ENCODE peak calls at places on chromosomes 12 and 14, in nine cellular contexts. One of them, this sample, is unnamed.

GRCh38 chr12:111942557-111942956 is 70.4 kb downstream of the TMEM116 start:
- DNase-seq in stomach: peak
- DNase-seq in sigmoid colon: no peak
- DNase-seq in right lobe of liver: no peak
- DNase-seq in tibial artery: no peak
- DNase-seq in GM12865: no peak
- DNase-seq in endothelial cell of umbilical vein: peak
- DNase-seq in upper lobe of right lung: no peak
- DNase-seq in uterus: no peak
- DNase-seq in this sample: no peak

GRCh38 chr12:749871-750270 is 2.5 kb upstream of the WNK1 start:
- DNase-seq in stomach: no peak
- DNase-seq in sigmoid colon: no peak
- DNase-seq in right lobe of liver: no peak
- DNase-seq in tibial artery: no peak
- DNase-seq in GM12865: peak
- DNase-seq in endothelial cell of umbilical vein: no peak
- DNase-seq in upper lobe of right lung: no peak
- DNase-seq in uterus: no peak
- DNase-seq in this sample: no peak

GRCh38 chr14:39755269-39755878 is 323.1 kb upstream of the FBXO33 start:
- DNase-seq in stomach: no peak
- DNase-seq in sigmoid colon: no peak
- DNase-seq in right lobe of liver: no peak
- DNase-seq in tibial artery: no peak
- DNase-seq in GM12865: no peak
- DNase-seq in endothelial cell of umbilical vein: no peak
- DNase-seq in upper lobe of right lung: no peak
- DNase-seq in uterus: no peak
- DNase-seq in this sample: no peak

GRCh38 chr12:46372131-46372851 is at the start of gene SLC38A2:
- DNase-seq in stomach: peak
- DNase-seq in sigmoid colon: peak
- DNase-seq in right lobe of liver: peak
- DNase-seq in tibial artery: peak
- DNase-seq in GM12865: peak
- DNase-seq in endothelial cell of umbilical vein: peak
- DNase-seq in upper lobe of right lung: peak
- DNase-seq in uterus: peak
- DNase-seq in this sample: peak

GRCh38 chr14:60632777-60633176 is 16.5 kb downstream of the SIX1 start:
- DNase-seq in stomach: no peak
- DNase-seq in sigmoid colon: no peak
- DNase-seq in right lobe of liver: no peak
- DNase-seq in tibial artery: no peak
- DNase-seq in GM12865: peak
- DNase-seq in endothelial cell of umbilical vein: no peak
- DNase-seq in upper lobe of right lung: no peak
- DNase-seq in uterus: no peak
- DNase-seq in this sample: no peak

GRCh38 chr14:61562321-61563161 is 132.8 kb upstream of the HIF1A start:
- DNase-seq in stomach: no peak
- DNase-seq in sigmoid colon: no peak
- DNase-seq in right lobe of liver: no peak
- DNase-seq in tibial artery: no peak
- DNase-seq in GM12865: no peak
- DNase-seq in endothelial cell of umbilical vein: peak
- DNase-seq in upper lobe of right lung: no peak
- DNase-seq in uterus: no peak
- DNase-seq in this sample: no peak

GRCh38 chr14:34872822-34873590 is 2.2 kb downstream of the BAZ1A start:
- DNase-seq in stomach: no peak
- DNase-seq in sigmoid colon: peak
- DNase-seq in right lobe of liver: no peak
- DNase-seq in tibial artery: no peak
- DNase-seq in GM12865: peak
- DNase-seq in endothelial cell of umbilical vein: no peak
- DNase-seq in upper lobe of right lung: no peak
- DNase-seq in uterus: no peak
- DNase-seq in this sample: no peak

GRCh38 chr12:62575036-62575435 is 108.4 kb downstream of the MON2 start:
- DNase-seq in stomach: no peak
- DNase-seq in sigmoid colon: no peak
- DNase-seq in right lobe of liver: no peak
- DNase-seq in tibial artery: no peak
- DNase-seq in GM12865: peak
- DNase-seq in endothelial cell of umbilical vein: no peak
- DNase-seq in upper lobe of right lung: no peak
- DNase-seq in uterus: no peak
- DNase-seq in this sample: no peak

GRCh38 chr12:66354291-66354690 is 52.0 kb downstream of the HELB start:
- DNase-seq in stomach: no peak
- DNase-seq in sigmoid colon: no peak
- DNase-seq in right lobe of liver: no peak
- DNase-seq in tibial artery: no peak
- DNase-seq in GM12865: no peak
- DNase-seq in endothelial cell of umbilical vein: no peak
- DNase-seq in upper lobe of right lung: no peak
- DNase-seq in uterus: no peak
- DNase-seq in this sample: no peak

GRCh38 chr12:46942579-46942978 is 116.8 kb upstream of the SLC38A4 start:
- DNase-seq in stomach: no peak
- DNase-seq in sigmoid colon: no peak
- DNase-seq in right lobe of liver: no peak
- DNase-seq in tibial artery: no peak
- DNase-seq in GM12865: no peak
- DNase-seq in endothelial cell of umbilical vein: peak
- DNase-seq in upper lobe of right lung: no peak
- DNase-seq in uterus: no peak
- DNase-seq in this sample: no peak

GRCh38 chr14:53209370-53209769 is 56.2 kb upstream of the DDHD1 start:
- DNase-seq in stomach: no peak
- DNase-seq in sigmoid colon: no peak
- DNase-seq in right lobe of liver: no peak
- DNase-seq in tibial artery: no peak
- DNase-seq in GM12865: no peak
- DNase-seq in endothelial cell of umbilical vein: peak
- DNase-seq in upper lobe of right lung: no peak
- DNase-seq in uterus: no peak
- DNase-seq in this sample: no peak

GRCh38 chr12:104720346-104721064 is 237.6 kb downstream of the SLC41A2 start:
- DNase-seq in stomach: peak
- DNase-seq in sigmoid colon: no peak
- DNase-seq in right lobe of liver: no peak
- DNase-seq in tibial artery: no peak
- DNase-seq in GM12865: peak
- DNase-seq in endothelial cell of umbilical vein: peak
- DNase-seq in upper lobe of right lung: no peak
- DNase-seq in uterus: no peak
- DNase-seq in this sample: no peak
- H3K4me3 ChIP-seq in stomach: peak
- H3K4me3 ChIP-seq in sigmoid colon: peak
- H3K4me3 ChIP-seq in right lobe of liver: no peak
- H3K4me3 ChIP-seq in tibial artery: peak
- H3K4me3 ChIP-seq in GM12865: peak
- H3K4me3 ChIP-seq in endothelial cell of umbilical vein: peak
- H3K4me3 ChIP-seq in upper lobe of right lung: peak
- H3K4me3 ChIP-seq in uterus: no peak
- H3K4me3 ChIP-seq in this sample: peak

DNA sequence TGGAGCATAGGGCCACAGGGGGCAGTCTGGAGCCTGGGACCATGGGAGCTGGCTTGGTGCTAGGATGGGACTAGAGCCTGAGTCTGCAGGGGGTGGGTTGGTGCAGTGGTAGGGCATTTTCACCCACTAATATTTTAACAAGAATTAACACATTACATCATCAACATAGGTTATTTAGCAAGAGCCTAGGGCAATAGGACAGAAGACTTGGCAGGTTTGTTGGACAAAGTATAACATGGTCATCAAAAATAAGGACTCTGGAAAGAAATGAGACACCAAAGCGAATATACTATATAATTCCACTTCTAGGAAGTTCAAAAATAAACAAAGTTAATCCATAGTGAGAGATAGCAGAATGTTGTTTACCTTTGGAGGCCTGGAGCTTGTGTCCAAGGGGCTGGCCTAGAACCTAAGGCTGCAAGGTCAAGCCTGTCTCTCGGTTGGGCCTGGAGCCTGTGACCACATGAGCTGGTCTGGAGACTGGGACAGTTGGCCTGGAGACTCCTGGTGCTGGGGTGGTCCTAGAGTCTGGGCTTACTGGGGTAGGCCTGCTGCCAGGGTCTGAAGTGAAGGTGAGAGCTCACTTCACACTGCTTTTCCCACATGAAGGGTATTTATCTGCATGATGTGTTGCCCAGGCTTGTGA is 28.1 kb upstream of the CNOT2 start:
- DNase-seq in stomach: no peak
- DNase-seq in sigmoid colon: no peak
- DNase-seq in right lobe of liver: no peak
- DNase-seq in tibial artery: no peak
- DNase-seq in GM12865: no peak
- DNase-seq in endothelial cell of umbilical vein: no peak
- DNase-seq in upper lobe of right lung: no peak
- DNase-seq in uterus: no peak
- DNase-seq in this sample: no peak
- H3K4me3 ChIP-seq in stomach: no peak
- H3K4me3 ChIP-seq in sigmoid colon: no peak
- H3K4me3 ChIP-seq in right lobe of liver: no peak
- H3K4me3 ChIP-seq in tibial artery: no peak
- H3K4me3 ChIP-seq in GM12865: no peak
- H3K4me3 ChIP-seq in endothelial cell of umbilical vein: no peak
- H3K4me3 ChIP-seq in upper lobe of right lung: no peak
- H3K4me3 ChIP-seq in uterus: no peak
- H3K4me3 ChIP-seq in this sample: no peak

GRCh38 chr12:110577717-110578521 is 5.2 kb downstream of the PPTC7 start:
- DNase-seq in stomach: no peak
- DNase-seq in sigmoid colon: no peak
- DNase-seq in right lobe of liver: no peak
- DNase-seq in tibial artery: no peak
- DNase-seq in GM12865: peak
- DNase-seq in endothelial cell of umbilical vein: peak
- DNase-seq in upper lobe of right lung: no peak
- DNase-seq in uterus: no peak
- DNase-seq in this sample: no peak

GRCh38 chr12:110579239-110579888 is 3.8 kb downstream of the PPTC7 start:
- DNase-seq in stomach: no peak
- DNase-seq in sigmoid colon: no peak
- DNase-seq in right lobe of liver: no peak
- DNase-seq in tibial artery: no peak
- DNase-seq in GM12865: peak
- DNase-seq in endothelial cell of umbilical vein: no peak
- DNase-seq in upper lobe of right lung: no peak
- DNase-seq in uterus: no peak
- DNase-seq in this sample: no peak

GRCh38 chr12:110579889-110580253 is 3.2 kb downstream of the PPTC7 start:
- DNase-seq in stomach: no peak
- DNase-seq in sigmoid colon: no peak
- DNase-seq in right lobe of liver: no peak
- DNase-seq in tibial artery: no peak
- DNase-seq in GM12865: no peak
- DNase-seq in endothelial cell of umbilical vein: no peak
- DNase-seq in upper lobe of right lung: no peak
- DNase-seq in uterus: no peak
- DNase-seq in this sample: no peak

GRCh38 chr12:110576504-110576903 is 6.6 kb downstream of the PPTC7 start:
- DNase-seq in stomach: no peak
- DNase-seq in sigmoid colon: no peak
- DNase-seq in right lobe of liver: no peak
- DNase-seq in tibial artery: no peak
- DNase-seq in GM12865: no peak
- DNase-seq in endothelial cell of umbilical vein: no peak
- DNase-seq in upper lobe of right lung: no peak
- DNase-seq in uterus: no peak
- DNase-seq in this sample: no peak

GRCh38 chr12:110578522-110579238 is 4.4 kb downstream of the PPTC7 start:
- DNase-seq in stomach: no peak
- DNase-seq in sigmoid colon: no peak
- DNase-seq in right lobe of liver: no peak
- DNase-seq in tibial artery: no peak
- DNase-seq in GM12865: no peak
- DNase-seq in endothelial cell of umbilical vein: no peak
- DNase-seq in upper lobe of right lung: no peak
- DNase-seq in uterus: no peak
- DNase-seq in this sample: no peak
- H3K4me3 ChIP-seq in stomach: no peak
- H3K4me3 ChIP-seq in sigmoid colon: no peak
- H3K4me3 ChIP-seq in right lobe of liver: no peak
- H3K4me3 ChIP-seq in tibial artery: no peak
- H3K4me3 ChIP-seq in GM12865: peak
- H3K4me3 ChIP-seq in endothelial cell of umbilical vein: no peak
- H3K4me3 ChIP-seq in upper lobe of right lung: no peak
- H3K4me3 ChIP-seq in uterus: no peak
- H3K4me3 ChIP-seq in this sample: no peak

GRCh38 chr14:101560534-101561113 is 671 bp upstream of the DIO3 start:
- DNase-seq in stomach: no peak
- DNase-seq in sigmoid colon: no peak
- DNase-seq in right lobe of liver: peak
- DNase-seq in tibial artery: no peak
- DNase-seq in GM12865: no peak
- DNase-seq in endothelial cell of umbilical vein: no peak
- DNase-seq in upper lobe of right lung: no peak
- DNase-seq in uterus: no peak
- DNase-seq in this sample: peak

GRCh38 chr14:101558739-101559240 is 2.5 kb upstream of the DIO3 start:
- DNase-seq in stomach: no peak
- DNase-seq in sigmoid colon: no peak
- DNase-seq in right lobe of liver: no peak
- DNase-seq in tibial artery: no peak
- DNase-seq in GM12865: no peak
- DNase-seq in endothelial cell of umbilical vein: no peak
- DNase-seq in upper lobe of right lung: no peak
- DNase-seq in uterus: no peak
- DNase-seq in this sample: no peak

GRCh38 chr14:101557811-101558738 is 3.2 kb upstream of the DIO3 start:
- DNase-seq in stomach: no peak
- DNase-seq in sigmoid colon: peak
- DNase-seq in right lobe of liver: peak
- DNase-seq in tibial artery: peak
- DNase-seq in GM12865: no peak
- DNase-seq in endothelial cell of umbilical vein: no peak
- DNase-seq in upper lobe of right lung: no peak
- DNase-seq in uterus: peak
- DNase-seq in this sample: no peak

GRCh38 chr14:101559624-101560533 is 1.4 kb upstream of the DIO3 start:
- DNase-seq in stomach: no peak
- DNase-seq in sigmoid colon: peak
- DNase-seq in right lobe of liver: peak
- DNase-seq in tibial artery: no peak
- DNase-seq in GM12865: no peak
- DNase-seq in endothelial cell of umbilical vein: no peak
- DNase-seq in upper lobe of right lung: no peak
- DNase-seq in uterus: peak
- DNase-seq in this sample: peak

DNA sequence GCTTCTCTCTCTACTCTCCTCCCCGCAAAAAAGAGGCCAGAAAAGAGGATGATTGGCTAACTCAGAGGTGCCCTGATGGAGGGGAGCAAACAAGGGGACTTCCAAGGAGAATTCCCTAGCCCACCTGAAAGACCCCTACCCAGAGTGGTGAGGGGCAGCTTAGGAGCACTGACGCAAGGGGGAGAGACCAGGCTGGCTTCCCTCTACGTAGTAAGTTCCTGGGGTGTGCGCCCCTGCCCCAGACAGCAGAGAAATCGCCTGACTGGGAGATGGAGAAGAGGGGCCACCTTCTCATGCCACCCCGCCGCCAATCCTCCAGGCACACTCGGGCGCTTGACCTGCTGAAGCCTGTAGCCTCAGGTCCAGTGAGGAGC is 2.1 kb upstream of the DIO3 start:
- DNase-seq in stomach: no peak
- DNase-seq in sigmoid colon: no peak
- DNase-seq in right lobe of liver: no peak
- DNase-seq in tibial artery: no peak
- DNase-seq in GM12865: no peak
- DNase-seq in endothelial cell of umbilical vein: no peak
- DNase-seq in upper lobe of right lung: no peak
- DNase-seq in uterus: no peak
- DNase-seq in this sample: no peak
- H3K4me3 ChIP-seq in stomach: peak
- H3K4me3 ChIP-seq in sigmoid colon: peak
- H3K4me3 ChIP-seq in right lobe of liver: peak
- H3K4me3 ChIP-seq in tibial artery: peak
- H3K4me3 ChIP-seq in GM12865: no peak
- H3K4me3 ChIP-seq in endothelial cell of umbilical vein: no peak
- H3K4me3 ChIP-seq in upper lobe of right lung: peak
- H3K4me3 ChIP-seq in uterus: peak
- H3K4me3 ChIP-seq in this sample: peak

This sample was measured in left lung.